ENCODE peak calls at places on chromosomes 7 and 10, in four cellular contexts. N is MCF 10A, Z is astrocyte of the spinal cord, Y is Calu3. P is an unnamed sample.
A peak's percentile ranks its signal among the peaks of the same experiment; 100 is the strongest.

GRCh38 chr7:81081626-81082025 is 162.8 kb upstream of the SEMA3C start:
- DNase-seq in Z (no peak), N (no peak), Y (no peak), P (no peak)

GRCh38 chr10:78424721-78425120 is 391.1 kb downstream of the RPS24 start:
- DNase-seq in Y (peak; percentile 41), Z (no peak), N (peak; percentile 42), P (no peak)

GRCh38 chr7:41244246-41244645 is 458.6 kb downstream of the INHBA start:
- DNase-seq in Z (peak; percentile 40), Y (no peak), N (no peak), P (no peak)

GRCh38 chr10:93993782-93994668 is at the start of gene PLCE1:
- DNase-seq in Z (no peak), N (no peak), Y (peak; percentile 59), P (peak; percentile 42)

GRCh38 chr7:41003031-41003925 is 699.6 kb downstream of the INHBA start:
- DNase-seq in Y (peak; percentile 55), N (peak; percentile 64), Z (peak; percentile 45), P (peak; percentile 59)

GRCh38 chr7:84219310-84219709 is 24.7 kb upstream of the SEMA3A start:
- DNase-seq in Z (no peak), N (peak; percentile 40), Y (no peak), P (no peak)

GRCh38 chr10:17989908-17990767 is 38.4 kb downstream of the SLC39A12 start:
- DNase-seq in Z (peak; percentile 83), N (peak; percentile 81), Y (no peak), P (peak; percentile 43)

GRCh38 chr7:130872341-130872740 is 138.3 kb upstream of the KLF14 start:
- DNase-seq in Z (no peak), N (no peak), Y (no peak), P (no peak)

GRCh38 chr7:76225379-76225778 is 23.7 kb downstream of the SRRM3 start:
- DNase-seq in Y (peak; percentile 14), N (peak; percentile 43), Z (peak; percentile 14), P (peak; percentile 43)

GRCh38 chr7:94386416-94386815 is 8.3 kb upstream of the COL1A2 start:
- DNase-seq in Y (no peak), Z (no peak), N (no peak), P (no peak)

GRCh38 chr7:106071356-106071998 is 40.6 kb downstream of the SYPL1 start:
- DNase-seq in Y (peak; percentile 64), N (peak; percentile 81), Z (no peak), P (peak; percentile 87)
- TF ChIP-seq CTCF in Y (no peak), N (no peak), Z (no peak), P (no peak)

GRCh38 chr7:149071641-149072437 is 18.7 kb downstream of the ZNF786 start:
- DNase-seq in Z (no peak), N (no peak), Y (no peak), P (no peak)
- TF ChIP-seq CTCF in Z (peak; percentile 24), N (no peak), Y (no peak), P (no peak)

DNA sequence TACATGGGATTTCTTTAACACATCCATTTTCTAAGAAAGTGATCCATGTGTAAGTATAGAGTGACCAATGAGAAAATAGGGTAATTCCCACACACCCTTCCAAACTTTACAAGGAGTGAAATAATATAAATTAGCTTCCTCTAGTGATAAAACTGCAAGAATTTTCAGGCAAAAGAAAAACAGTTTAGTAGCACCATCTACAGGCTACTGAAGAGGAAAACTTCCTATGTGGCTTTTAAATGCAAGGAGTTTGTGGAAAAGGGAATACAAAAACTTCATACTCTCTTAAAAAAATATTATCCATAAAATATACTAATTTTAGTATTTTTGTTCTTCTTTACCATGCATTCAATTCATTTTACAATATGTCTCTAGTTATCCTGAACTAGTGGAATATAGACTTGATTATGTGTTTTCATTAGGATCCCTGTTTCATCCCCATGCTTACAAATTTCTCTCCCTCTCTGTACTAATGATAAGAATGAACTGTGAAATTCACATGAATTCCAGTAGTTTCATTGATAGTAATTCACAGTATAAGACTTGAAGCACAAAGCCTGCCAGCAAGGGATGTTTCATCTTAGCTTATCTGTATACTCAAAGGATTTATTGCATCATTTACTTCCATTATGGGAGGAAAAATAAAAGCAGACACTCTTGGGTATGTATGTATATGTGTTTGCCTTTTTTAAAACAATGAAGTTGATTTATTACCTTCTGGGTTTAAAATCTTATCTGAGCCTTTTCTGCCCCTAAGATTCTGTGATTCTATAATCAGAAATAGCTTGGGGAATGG is 442.9 kb downstream of the AUTS2 start:
- DNase-seq in Y (no peak), Z (peak; percentile 48), N (no peak), P (no peak)
- TF ChIP-seq CTCF in Y (no peak), Z (peak; percentile 52), N (no peak), P (peak; percentile 40)

GRCh38 chr10:88316292-88316861 is 266.7 kb downstream of the RNLS start:
- DNase-seq in N (no peak), Z (no peak), Y (no peak), P (no peak)

GRCh38 chr10:88315746-88316145 is 267.4 kb downstream of the RNLS start:
- DNase-seq in Z (no peak), Y (no peak), N (peak; percentile 47), P (no peak)

GRCh38 chr10:88317099-88317498 is 266.0 kb downstream of the RNLS start:
- DNase-seq in Y (no peak), Z (no peak), N (no peak), P (no peak)

GRCh38 chr10:88319960-88320517 is 263.1 kb downstream of the RNLS start:
- DNase-seq in Z (no peak), N (no peak), Y (no peak), P (no peak)

DNA sequence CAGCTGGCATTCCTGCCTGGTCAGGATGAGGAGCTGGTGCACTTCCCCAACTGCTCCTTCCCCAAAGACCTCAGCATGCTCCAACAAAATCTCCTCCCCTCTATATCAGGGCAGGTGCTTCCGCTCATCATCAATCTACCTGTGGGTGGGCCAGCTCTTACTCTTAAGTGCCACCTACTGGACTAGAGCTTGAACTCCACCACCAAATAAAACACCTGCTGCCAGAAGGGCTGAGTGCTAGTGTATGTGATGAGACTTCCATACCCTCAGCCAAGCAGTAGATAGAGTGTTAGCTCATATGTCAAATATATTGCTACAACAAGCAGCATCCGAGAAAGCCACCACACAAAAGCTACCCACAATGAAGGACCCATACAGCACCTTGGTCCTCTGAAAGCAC is 264.3 kb downstream of the RNLS start:
- DNase-seq in Z (no peak), Y (no peak), N (peak; percentile 9), P (peak; percentile 0)
- TF ChIP-seq CTCF in Z (peak; percentile 22), Y (no peak), N (peak; percentile 29), P (peak; percentile 51)

DNA sequence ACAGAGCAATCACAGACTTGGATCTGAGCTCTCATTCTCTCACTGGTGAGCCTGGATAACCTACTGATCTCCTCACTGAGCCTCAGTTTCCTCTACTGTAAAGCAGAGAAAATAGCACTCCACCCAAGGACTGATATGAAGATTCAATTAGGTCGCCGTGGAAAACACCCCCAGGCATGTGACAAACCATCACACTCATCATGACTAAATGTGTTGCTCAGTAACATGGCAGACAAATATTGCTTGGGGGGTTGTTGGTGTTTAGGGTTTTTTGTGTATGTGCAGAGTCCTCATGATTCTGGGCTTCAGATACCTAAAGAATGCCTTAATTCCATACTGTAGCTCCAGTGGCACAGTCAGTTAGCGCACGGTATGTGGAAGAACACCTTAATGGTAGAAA is 122.1 kb upstream of the TCF7L2 start:
- DNase-seq in N (no peak), Z (no peak), Y (no peak), P (no peak)
- TF ChIP-seq CTCF in N (no peak), Z (no peak), Y (no peak), P (no peak)

DNA sequence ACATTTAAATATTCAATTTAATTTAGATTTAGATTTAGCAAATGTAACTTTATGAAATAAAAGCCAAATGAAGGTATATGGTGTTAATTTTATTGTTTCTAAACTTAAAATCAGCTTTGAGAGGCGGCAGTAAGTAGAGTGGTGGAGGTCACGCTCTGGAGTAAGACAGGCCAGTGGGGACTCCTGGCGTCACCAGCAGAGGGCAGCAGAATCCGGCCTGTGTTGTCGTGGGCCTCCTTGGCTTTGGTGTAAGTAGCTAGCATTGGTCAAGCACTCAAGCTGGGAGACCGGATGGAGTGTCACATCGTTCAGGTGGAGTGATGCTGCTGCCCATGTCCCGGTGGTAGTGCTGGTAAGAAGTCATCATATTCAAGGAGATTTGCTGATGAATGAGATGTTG is 98.7 kb upstream of the DNAJB6 start:
- DNase-seq in Y (peak; percentile 44), N (peak; percentile 50), Z (no peak), P (no peak)
- TF ChIP-seq CTCF in Y (peak; percentile 59), N (peak; percentile 65), Z (peak; percentile 14), P (peak; percentile 46)

P was measured in PC-9.